ENCODE peak calls at places on chromosomes 3 and 15, in five cellular contexts. B, Q, O, X and M are unnamed samples.

GRCh38 chr3:16881896-16882645 is 2.7 kb upstream of the PLCL2 start:
- DNase-seq in X (no peak), O (no peak), Q (no peak), B (no peak), M (no peak)

GRCh38 chr3:180633722-180634121 is 31.8 kb downstream of the TTC14 start:
- DNase-seq in X (no peak), B (no peak), O (no peak), Q (no peak), M (no peak)

GRCh38 chr3:42591811-42592210 is 1.2 kb downstream of the SS18L2 start:
- DNase-seq in Q (no peak), B (no peak), X (no peak), O (no peak), M (no peak)

GRCh38 chr15:93146601-93147000 is 57.6 kb upstream of the RGMA start:
- DNase-seq in Q (no peak), X (no peak), B (no peak), O (no peak), M (no peak)

GRCh38 chr15:39685999-39686613 is 96.5 kb downstream of the FSIP1 start:
- DNase-seq in O (no peak), B (no peak), X (peak), Q (peak), M (no peak)

GRCh38 chr15:89489376-89489775 is 7.0 kb downstream of the RHCG start:
- DNase-seq in X (no peak), O (no peak), B (peak), Q (no peak), M (no peak)

GRCh38 chr3:15983693-15984092 is 185.9 kb upstream of the ANKRD28 start:
- DNase-seq in Q (no peak), O (no peak), X (no peak), B (no peak), M (no peak)

GRCh38 chr3:46829699-46830208 is 33.5 kb downstream of the MYL3 start:
- DNase-seq in X (no peak), B (no peak), O (no peak), Q (no peak), M (no peak)

GRCh38 chr3:39531681-39532080 is 64.2 kb downstream of the MOBP start:
- DNase-seq in B (no peak), X (peak), Q (no peak), O (peak), M (peak)

GRCh38 chr3:105801397-105801796 is 67.4 kb downstream of the CBLB start:
- DNase-seq in B (no peak), Q (no peak), O (no peak), X (no peak), M (no peak)